ENCODE peak calls at places on chromosomes 16 and 17, in seven cellular contexts. A is CD8-positive, alpha-beta T cell; X is ascending aorta; J is SK-N-SH; H is epithelial cell of proximal tubule; D is AG10803; U is epithelial cell of esophagus. Y is an unnamed sample.

GRCh38 chr16:85136213-85136704 is 24.0 kb upstream of the CIBAR2 start:
- DNase-seq in X (no peak), H (no peak), D (no peak), A (no peak), J (no peak), U (no peak), Y (peak)

GRCh38 chr16:15961060-15961511 is 11.7 kb downstream of the ABCC1 start:
- DNase-seq in A (peak), D (no peak), U (no peak), H (no peak), X (no peak), J (no peak), Y (no peak)

GRCh38 chr16:56662357-56663354 is 4.9 kb downstream of the MT1F start:
- DNase-seq in D (no peak), A (peak), J (no peak), H (no peak), U (no peak), X (no peak), Y (no peak)

GRCh38 chr16:28189237-28189636 is 22.5 kb downstream of the XPO6 start:
- DNase-seq in J (no peak), U (peak), D (no peak), X (no peak), A (no peak), H (no peak), Y (no peak)

GRCh38 chr17:10380631-10381408 is 8.0 kb upstream of the MYH13 start:
- DNase-seq in D (peak), A (no peak), J (no peak), U (no peak), H (no peak), X (no peak), Y (no peak)

GRCh38 chr17:2700031-2700490 is 11.5 kb downstream of the CLUH start:
- DNase-seq in X (no peak), A (no peak), J (no peak), D (no peak), U (no peak), H (no peak), Y (peak)

GRCh38 chr17:2688351-2689342 is 22.9 kb downstream of the CLUH start:
- DNase-seq in H (no peak), A (peak), X (peak), U (no peak), J (peak), D (no peak), Y (peak)

GRCh38 chr16:85607331-85607765 is 5.8 kb upstream of the GSE1 start:
- DNase-seq in A (no peak), D (no peak), H (no peak), X (no peak), J (peak), U (no peak), Y (peak)

GRCh38 chr16:84927621-84928591 is 83.4 kb downstream of the ZDHHC7 start:
- DNase-seq in A (no peak), H (no peak), U (no peak), J (no peak), X (no peak), D (no peak), Y (no peak)

GRCh38 chr17:44308865-44309264 is 464 bp downstream of the RUNDC3A start:
- DNase-seq in A (no peak), D (no peak), X (no peak), U (no peak), H (no peak), J (peak), Y (peak)

GRCh38 chr16:82699711-82700495 is 73.1 kb downstream of the CDH13 start:
- DNase-seq in J (no peak), X (peak), A (no peak), H (no peak), D (peak), U (peak), Y (no peak)

GRCh38 chr16:82700541-82701240 is 73.9 kb downstream of the CDH13 start:
- DNase-seq in U (no peak), H (no peak), D (peak), X (no peak), A (no peak), J (no peak), Y (no peak)

GRCh38 chr16:82704369-82704768 is 77.6 kb downstream of the CDH13 start:
- DNase-seq in A (no peak), D (no peak), U (no peak), H (no peak), J (no peak), X (no peak), Y (no peak)

GRCh38 chr16:82701302-82702022 is 74.7 kb downstream of the CDH13 start:
- DNase-seq in U (no peak), H (no peak), D (peak), A (no peak), X (no peak), J (no peak), Y (no peak)

DNA sequence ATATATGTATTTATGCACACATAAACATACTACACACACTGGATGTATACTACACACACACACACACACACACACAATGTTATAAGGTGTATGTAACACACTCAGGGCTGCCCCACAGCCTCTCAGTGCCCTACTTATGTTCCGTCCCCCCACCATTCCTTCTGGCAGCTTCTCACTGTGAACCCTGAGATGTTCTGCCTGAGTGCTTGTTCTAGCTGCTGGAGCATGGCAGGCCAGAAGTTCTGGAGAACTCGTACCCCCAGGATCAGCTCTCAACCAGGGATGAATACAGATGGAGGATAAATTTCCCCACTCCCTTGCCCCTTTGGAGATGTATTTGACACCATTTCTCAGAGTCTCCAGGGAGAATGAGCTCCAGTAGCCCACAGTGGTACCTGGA is 76.4 kb downstream of the CDH13 start:
- DNase-seq in U (no peak), D (no peak), X (no peak), A (no peak), H (no peak), J (no peak), Y (no peak)
- TF ChIP-seq CTCF in U (no peak), D (no peak), X (no peak), A (no peak), H (no peak), J (no peak), Y (no peak)

GRCh38 chr16:71198408-71198807 is 32.1 kb downstream of the HYDIN start:
- DNase-seq in D (no peak), H (no peak), A (no peak), X (no peak), U (no peak), J (no peak), Y (no peak)
- TF ChIP-seq CTCF in D (no peak), H (no peak), A (no peak), X (no peak), U (no peak), J (no peak), Y (no peak)

GRCh38 chr17:39077252-39077651 is 74.2 kb downstream of the PLXDC1 start:
- DNase-seq in X (no peak), J (no peak), U (no peak), A (no peak), D (no peak), H (no peak), Y (no peak)
- TF ChIP-seq CTCF in X (no peak), J (no peak), U (no peak), A (no peak), D (no peak), H (no peak), Y (no peak)

GRCh38 chr17:33227911-33228310 is 65.2 kb downstream of the ASIC2 start:
- DNase-seq in J (no peak), D (no peak), H (no peak), U (no peak), A (no peak), X (no peak), Y (no peak)

GRCh38 chr17:33229499-33229898 is 63.6 kb downstream of the ASIC2 start:
- DNase-seq in A (no peak), H (no peak), X (no peak), U (peak), D (no peak), J (no peak), Y (no peak)

GRCh38 chr17:33225994-33226393 is 67.1 kb downstream of the ASIC2 start:
- DNase-seq in H (no peak), X (no peak), J (no peak), A (no peak), D (no peak), U (no peak), Y (no peak)

GRCh38 chr17:33228548-33228947 is 64.5 kb downstream of the ASIC2 start:
- DNase-seq in U (no peak), H (no peak), A (no peak), X (no peak), D (no peak), J (no peak), Y (no peak)

GRCh38 chr17:33229028-33229427 is 64.1 kb downstream of the ASIC2 start:
- DNase-seq in D (no peak), X (no peak), H (no peak), U (no peak), A (no peak), J (no peak), Y (no peak)
- TF ChIP-seq CTCF in D (no peak), X (no peak), H (no peak), U (no peak), A (no peak), J (no peak), Y (no peak)

DNA sequence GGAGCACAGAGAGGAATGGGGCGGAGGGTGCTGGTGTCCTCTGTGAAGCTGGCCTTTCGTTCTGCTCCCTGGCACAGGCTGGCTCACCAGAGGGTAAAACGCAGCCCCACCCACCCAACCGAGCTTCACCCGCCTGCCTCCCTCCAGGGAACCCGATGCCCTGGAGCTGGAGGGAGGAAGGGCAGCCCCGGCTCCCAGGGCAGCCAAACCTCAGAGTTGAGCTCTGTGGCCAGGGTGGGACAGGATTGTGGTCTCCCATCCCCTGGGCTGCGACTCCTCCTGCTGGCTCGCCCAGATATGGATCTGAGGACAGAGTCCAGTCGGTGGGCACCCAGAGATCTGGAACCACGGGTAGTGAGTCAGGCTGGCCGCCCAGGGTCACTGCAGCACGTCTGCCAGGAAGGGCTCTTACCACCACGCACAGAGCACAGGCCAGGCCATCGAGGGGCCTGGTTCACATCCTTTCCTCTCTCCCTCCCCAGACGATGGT is 42.6 kb upstream of the CHMP6 start:
- DNase-seq in X (peak), D (no peak), A (no peak), H (no peak), J (peak), U (no peak), Y (peak)
- TF ChIP-seq CTCF in X (no peak), D (no peak), A (no peak), H (no peak), J (no peak), U (no peak), Y (no peak)

GRCh38 chr17:66312912-66313311 is 10.5 kb downstream of the PRKCA start:
- DNase-seq in U (no peak), J (no peak), H (no peak), A (no peak), D (no peak), X (no peak), Y (no peak)

GRCh38 chr17:66308856-66309255 is 6.4 kb downstream of the PRKCA start:
- DNase-seq in A (no peak), U (no peak), D (no peak), H (no peak), J (no peak), X (no peak), Y (no peak)

GRCh38 chr17:66309793-66310192 is 7.4 kb downstream of the PRKCA start:
- DNase-seq in X (no peak), A (no peak), H (no peak), U (no peak), J (no peak), D (no peak), Y (no peak)

GRCh38 chr17:66313325-66313724 is 10.9 kb downstream of the PRKCA start:
- DNase-seq in J (no peak), X (no peak), D (no peak), H (no peak), A (no peak), U (no peak), Y (no peak)

GRCh38 chr17:66310528-66311148 is 8.2 kb downstream of the PRKCA start:
- DNase-seq in J (no peak), H (no peak), U (no peak), D (no peak), A (no peak), X (no peak), Y (no peak)
- TF ChIP-seq CTCF in J (peak), H (peak), U (no peak), D (no peak), A (no peak), X (no peak), Y (no peak)

DNA sequence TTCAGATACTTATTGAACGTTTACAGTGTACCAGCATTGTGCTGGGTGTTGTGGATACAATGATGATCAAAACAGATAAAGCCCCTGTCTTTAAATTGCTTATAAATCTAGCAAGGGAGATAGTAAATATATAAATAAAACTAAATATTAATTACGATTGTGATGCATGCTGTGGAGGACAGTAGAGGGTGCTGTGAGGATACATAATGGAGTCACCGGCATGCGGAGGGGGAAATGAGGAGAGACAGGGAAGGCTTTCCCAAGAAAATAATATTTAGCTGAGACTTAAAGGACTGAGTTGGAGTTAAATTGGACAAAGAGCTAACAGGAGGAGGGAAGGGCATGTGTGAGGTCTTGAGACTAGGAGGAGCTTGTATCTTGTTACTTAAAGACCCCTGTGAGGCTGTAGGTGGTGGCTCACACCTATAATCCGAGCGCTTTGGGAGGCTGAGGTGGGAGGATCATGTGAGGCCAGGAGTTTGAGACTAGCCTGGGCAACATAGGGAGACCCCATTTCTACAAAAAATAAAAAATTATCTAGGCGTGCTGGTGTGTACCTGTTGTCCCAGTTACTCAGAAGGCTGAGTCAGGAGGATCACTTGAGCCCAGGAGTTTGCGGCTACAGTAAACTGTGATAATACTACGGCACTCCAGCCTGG is 2.4 kb downstream of the DHRS7B start:
- DNase-seq in A (no peak), J (peak), X (no peak), U (peak), D (peak), H (no peak), Y (no peak)
- TF ChIP-seq CTCF in A (no peak), J (peak), X (peak), U (peak), D (peak), H (peak), Y (no peak)

DNA sequence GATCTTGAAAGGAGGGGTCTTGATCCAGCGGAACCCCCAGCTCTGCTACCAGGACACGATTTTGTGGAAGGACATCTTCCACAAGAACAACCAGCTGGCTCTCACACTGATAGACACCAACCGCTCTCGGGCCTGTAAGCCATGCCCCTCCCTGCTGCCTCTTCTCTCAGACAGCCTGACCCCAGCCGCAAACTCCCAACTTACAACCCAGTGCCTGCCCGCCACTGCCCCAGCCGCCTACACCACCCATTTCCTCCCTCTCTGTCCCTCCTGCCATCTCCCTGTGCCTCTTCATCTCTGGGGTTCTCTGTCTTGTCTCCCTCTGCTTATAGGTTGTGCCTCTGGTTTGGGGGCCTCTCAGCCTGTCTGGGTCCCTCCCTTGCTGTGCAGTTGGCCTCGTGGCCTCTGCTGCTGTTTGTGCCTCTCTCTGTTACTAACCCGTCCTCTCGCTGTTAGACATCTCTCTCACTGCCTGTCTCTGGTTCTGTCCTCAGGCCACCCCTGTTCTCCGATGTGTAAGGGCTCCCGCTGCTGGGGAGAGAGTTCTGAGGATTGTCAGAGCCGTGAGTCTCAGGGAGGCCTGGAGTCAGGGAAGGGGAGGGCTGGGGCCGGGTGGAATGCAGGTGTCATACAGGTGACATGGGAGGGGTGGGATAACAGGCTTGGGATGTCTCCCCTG is 9.6 kb downstream of the ERBB2 start:
- DNase-seq in A (no peak), U (no peak), H (no peak), J (no peak), D (no peak), X (no peak), Y (no peak)
- TF ChIP-seq CTCF in A (no peak), U (no peak), H (no peak), J (no peak), D (no peak), X (no peak), Y (no peak)